ENCODE peak calls at places on chromosomes 6 and 20, in five cellular contexts. H is SJSA1; C is GM23248; S is lower lobe of right lung; D is CD8-positive, alpha-beta memory T cell. G is an unnamed sample. For H3K4me1, the result is how much of the 10 kb centered on the place peaks cover.

GRCh38 chr20:22217712-22218352 is 366.5 kb downstream of the FOXA2 start:
- DNase-seq in S (no peak), D (no peak), H (no peak), C (no peak), G (no peak)

GRCh38 chr6:7238900-7239589 is 74.0 kb downstream of the SSR1 start:
- DNase-seq in S (peak), C (peak), D (peak), H (peak), G (peak)

GRCh38 chr6:35302604-35303218 is 5.1 kb downstream of the DEF6 start:
- DNase-seq in C (peak), H (no peak), D (peak), S (peak), G (peak)

GRCh38 chr20:46273701-46274100 is 34.6 kb downstream of the CDH22 start:
- DNase-seq in C (no peak), S (no peak), D (no peak), H (no peak), G (no peak)

GRCh38 chr6:168150551-168151444 is 71.8 kb upstream of the FRMD1 start:
- DNase-seq in H (peak), S (no peak), C (peak), D (no peak), G (no peak)

GRCh38 chr6:108168501-108168979 is 2.7 kb downstream of the NR2E1 start:
- DNase-seq in D (no peak), C (peak), H (no peak), S (peak), G (no peak)

GRCh38 chr20:31517373-31517772 is 3.1 kb downstream of the HM13 start:
- DNase-seq in C (peak), H (peak), D (no peak), S (no peak), G (peak)

GRCh38 chr6:139473239-139473701 is 98.8 kb upstream of the CITED2 start:
- DNase-seq in S (no peak), H (no peak), C (peak), D (no peak), G (no peak)

GRCh38 chr6:157314705-157315321 is 8.5 kb downstream of the TMEM242 start:
- DNase-seq in D (peak), S (no peak), H (no peak), C (peak), G (no peak)

GRCh38 chr6:32075781-32076494 is 33.2 kb downstream of the TNXB start:
- DNase-seq in C (peak), H (no peak), S (no peak), D (no peak), G (no peak)

GRCh38 chr6:102051001-102051400 is 657.5 kb downstream of the GRIK2 start:
- DNase-seq in H (no peak), D (no peak), S (no peak), C (no peak), G (no peak)

GRCh38 chr20:52031574-52032303 is 159.8 kb downstream of the ZFP64 start:
- DNase-seq in C (peak), D (peak), H (peak), S (no peak), G (no peak)

GRCh38 chr20:24662286-24662685 is 192.9 kb downstream of the SYNDIG1 start:
- DNase-seq in S (no peak), H (no peak), C (no peak), D (no peak), G (no peak)

GRCh38 chr20:47792021-47792618 is 6.8 kb upstream of the SULF2 start:
- DNase-seq in H (peak), S (peak), D (no peak), C (peak), G (no peak)

GRCh38 chr20:57407541-57407956 is 16.4 kb downstream of the RBM38 start:
- DNase-seq in C (no peak), H (no peak), D (no peak), S (no peak), G (peak)

GRCh38 chr20:17558941-17559304 is 11.0 kb upstream of the DSTN start:
- DNase-seq in D (no peak), H (no peak), S (no peak), C (no peak), G (no peak)

GRCh38 chr20:17559338-17559737 is 10.5 kb upstream of the DSTN start:
- DNase-seq in D (no peak), H (no peak), S (peak), C (no peak), G (peak)

GRCh38 chr20:17556842-17557674 is 12.8 kb upstream of the DSTN start:
- DNase-seq in S (peak), C (peak), D (no peak), H (no peak), G (peak)

GRCh38 chr20:17558154-17558940 is 11.5 kb upstream of the DSTN start:
- DNase-seq in D (no peak), S (no peak), H (peak), C (peak), G (no peak)

DNA sequence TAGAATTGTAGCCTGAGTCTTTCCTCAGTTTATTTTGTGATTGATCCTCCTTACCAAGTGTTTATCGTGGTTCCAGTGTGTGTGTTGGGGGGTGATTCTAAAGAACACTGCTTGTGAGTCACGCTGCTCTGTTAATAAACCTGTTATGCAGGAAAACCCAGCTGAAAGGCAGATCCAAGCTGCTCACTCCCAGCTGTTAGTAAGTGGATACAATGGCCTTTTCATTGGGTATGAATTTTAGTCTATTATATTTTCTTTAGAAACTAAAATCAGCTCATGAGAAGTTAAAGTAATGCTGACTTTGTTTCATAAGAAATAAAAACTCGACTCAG is 12.2 kb upstream of the DSTN start:
- DNase-seq in H (no peak), C (peak), S (no peak), D (no peak), G (no peak)
- H3K4me3 ChIP-seq in H (peak), C (peak), S (no peak), D (no peak), G (no peak)

GRCh38 chr6:47484616-47485015 is 7.0 kb downstream of the CD2AP start:
- DNase-seq in D (no peak), H (no peak), C (peak), S (no peak), G (no peak)

GRCh38 chr6:47485083-47485482 is 7.5 kb downstream of the CD2AP start:
- DNase-seq in S (no peak), H (no peak), D (no peak), C (no peak), G (no peak)

GRCh38 chr6:47481806-47482205 is 4.2 kb downstream of the CD2AP start:
- DNase-seq in D (no peak), S (no peak), C (no peak), H (no peak), G (no peak)

GRCh38 chr6:47483853-47484546 is 6.4 kb downstream of the CD2AP start:
- DNase-seq in D (no peak), C (peak), H (no peak), S (no peak), G (no peak)

GRCh38 chr6:47483516-47483852 is 5.9 kb downstream of the CD2AP start:
- DNase-seq in H (no peak), C (peak), D (no peak), S (no peak), G (no peak)
- H3K27ac ChIP-seq in H (no peak), C (peak), D (no peak), S (no peak), G (no peak)

GRCh38 chr20:37881601-37882343 is 21.2 kb upstream of the VSTM2L start:
- DNase-seq in D (no peak), H (no peak), C (no peak), S (no peak), G (no peak)

GRCh38 chr20:37885042-37885441 is 17.9 kb upstream of the VSTM2L start:
- DNase-seq in S (no peak), H (no peak), D (no peak), C (no peak), G (no peak)

GRCh38 chr20:37880726-37881591 is 22.0 kb upstream of the VSTM2L start:
- DNase-seq in S (no peak), D (no peak), H (no peak), C (peak), G (no peak)

GRCh38 chr20:37885593-37886507 is 17.1 kb upstream of the VSTM2L start:
- DNase-seq in S (no peak), C (no peak), H (no peak), D (no peak), G (no peak)

DNA sequence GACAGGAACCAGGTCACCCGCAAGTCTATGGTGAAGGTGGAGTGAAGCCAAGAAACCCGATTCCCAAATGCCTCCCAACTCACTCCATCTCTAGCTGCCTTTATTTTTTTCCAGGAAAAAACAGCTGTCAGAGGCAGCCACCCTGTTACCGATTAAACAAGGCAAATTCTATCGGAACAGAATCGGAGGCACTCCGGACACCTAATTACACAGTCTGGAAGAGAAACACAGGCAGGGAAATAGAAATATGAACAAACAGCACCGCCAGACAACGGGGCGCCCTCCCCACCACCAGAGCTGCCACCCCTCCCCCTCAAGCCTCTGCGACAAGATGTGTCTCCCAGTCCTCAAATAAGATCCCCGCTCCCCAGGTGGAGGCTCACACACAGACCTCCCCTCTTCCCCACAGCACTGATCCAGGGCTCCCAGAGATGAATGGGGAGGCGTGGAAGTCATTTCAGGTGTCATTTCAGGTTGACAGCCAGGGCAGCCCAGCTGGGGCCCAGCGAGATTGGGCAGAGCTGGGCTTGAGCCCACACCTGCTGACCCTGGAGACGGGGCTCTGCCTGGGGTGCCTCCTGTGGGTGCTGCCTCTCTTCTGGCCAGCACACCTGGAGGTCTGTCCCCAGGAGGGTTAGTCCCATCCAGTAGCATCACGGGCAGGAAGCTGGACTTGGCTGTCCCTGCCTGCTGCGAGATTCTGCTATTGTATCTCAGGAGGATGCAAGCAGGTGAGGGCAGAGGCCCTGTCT is 19.8 kb upstream of the VSTM2L start:
- DNase-seq in C (no peak), D (no peak), H (no peak), S (no peak), G (no peak)
- H3K4me1 ChIP-seq in C (under half), D (under half), H (under half), S (under half), G (under half)

GRCh38 chr6:160974304-160974771 is 17.2 kb upstream of the MAP3K4 start:
- DNase-seq in H (no peak), C (peak), D (no peak), S (no peak), G (peak)
- H3K4me3 ChIP-seq in H (no peak), C (peak), D (no peak), S (no peak), G (no peak)

GRCh38 chr20:19943021-19943659 is 74.0 kb upstream of the NAA20 start:
- DNase-seq in D (no peak), S (peak), C (no peak), H (no peak), G (no peak)

GRCh38 chr20:19942611-19943010 is 74.6 kb upstream of the NAA20 start:
- DNase-seq in C (no peak), H (no peak), S (no peak), D (no peak), G (no peak)

GRCh38 chr20:19947611-19948264 is 69.4 kb upstream of the NAA20 start:
- DNase-seq in H (peak), C (peak), D (no peak), S (no peak), G (no peak)

GRCh38 chr20:19945732-19946670 is 71.2 kb upstream of the NAA20 start:
- DNase-seq in C (no peak), D (no peak), S (no peak), H (no peak), G (no peak)

GRCh38 chr20:19944772-19945459 is 72.2 kb upstream of the NAA20 start:
- DNase-seq in D (no peak), H (peak), C (peak), S (no peak), G (no peak)
- H3K27ac ChIP-seq in D (no peak), H (peak), C (no peak), S (peak), G (no peak)

GRCh38 chr6:16700202-16700997 is 60.9 kb downstream of the ATXN1 start:
- DNase-seq in D (peak), H (no peak), S (no peak), C (no peak), G (no peak)
- H3K4me1 ChIP-seq in D (under half), H (under half), S (half or more), C (under half), G (under half)

DNA sequence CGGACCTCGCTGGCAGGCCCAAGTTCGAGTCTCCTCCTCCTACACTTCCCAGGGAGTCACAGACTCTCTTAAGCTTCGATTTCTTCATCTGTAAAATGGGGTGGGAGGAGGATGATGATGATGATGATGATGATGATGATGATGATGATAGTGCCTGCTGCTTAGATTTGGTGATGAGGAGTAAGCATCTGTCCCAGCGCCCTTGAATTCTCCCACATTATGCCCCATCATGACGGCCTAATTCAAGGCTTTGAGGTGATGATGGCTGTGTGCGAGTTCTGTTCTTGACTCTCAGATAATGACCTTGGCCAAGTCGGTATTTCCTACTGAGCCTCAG is 487 bp upstream of the KIAA1755 start:
- DNase-seq in C (no peak), H (no peak), D (no peak), S (no peak), G (no peak)
- H3K4me3 ChIP-seq in C (peak), H (no peak), D (no peak), S (peak), G (no peak)

G was measured in left lung.